ENCODE peak calls at places on chromosomes 3 and 15, in four cellular contexts. U is Peyer's patch, V is mesothelial cell of epicardium, E is HFF-Myc. T is an unnamed sample.

GRCh38 chr3:52339612-52340011 is 23.5 kb downstream of the DNAH1 start:
- DNase-seq in U (no peak), V (no peak), E (peak), T (peak)

GRCh38 chr15:56916825-56917477 is 1.5 kb upstream of the TCF12 start:
- DNase-seq in U (no peak), V (no peak), E (no peak), T (no peak)

GRCh38 chr3:131883711-131884407 is 151.0 kb downstream of the CPNE4 start:
- DNase-seq in U (no peak), V (no peak), E (no peak), T (no peak)

GRCh38 chr3:195768831-195769303 is 42.9 kb downstream of the MUC4 start:
- DNase-seq in U (no peak), V (no peak), E (no peak), T (no peak)

GRCh38 chr3:140406655-140407054 is 271.2 kb upstream of the TRIM42 start:
- DNase-seq in U (no peak), V (no peak), E (no peak), T (no peak)

GRCh38 chr15:74179101-74179841 is 5.8 kb downstream of the ISLR start:
- DNase-seq in U (peak), V (no peak), E (no peak), T (peak)

GRCh38 chr3:170154569-170155143 is 26.9 kb downstream of the PHC3 start:
- DNase-seq in U (no peak), V (no peak), E (no peak), T (no peak)

GRCh38 chr15:68618339-68619302 is 39.8 kb downstream of the CORO2B start:
- DNase-seq in U (no peak), V (no peak), E (no peak), T (no peak)

GRCh38 chr15:42914728-42915497 is 5.7 kb downstream of the TTBK2 start:
- DNase-seq in U (no peak), V (no peak), E (no peak), T (no peak)

GRCh38 chr3:98574157-98574556 is 19.3 kb downstream of the CPOX start:
- DNase-seq in U (no peak), V (no peak), E (no peak), T (no peak)

GRCh38 chr3:172629470-172629869 is 81.4 kb downstream of the NCEH1 start:
- DNase-seq in U (no peak), V (no peak), E (no peak), T (no peak)

GRCh38 chr3:45010718-45011355 is 15.3 kb upstream of the CLEC3B start:
- DNase-seq in U (no peak), V (no peak), E (no peak), T (peak)

GRCh38 chr15:96336045-96336642 is 5.6 kb downstream of the NR2F2 start:
- DNase-seq in U (no peak), V (no peak), E (no peak), T (no peak)

DNA sequence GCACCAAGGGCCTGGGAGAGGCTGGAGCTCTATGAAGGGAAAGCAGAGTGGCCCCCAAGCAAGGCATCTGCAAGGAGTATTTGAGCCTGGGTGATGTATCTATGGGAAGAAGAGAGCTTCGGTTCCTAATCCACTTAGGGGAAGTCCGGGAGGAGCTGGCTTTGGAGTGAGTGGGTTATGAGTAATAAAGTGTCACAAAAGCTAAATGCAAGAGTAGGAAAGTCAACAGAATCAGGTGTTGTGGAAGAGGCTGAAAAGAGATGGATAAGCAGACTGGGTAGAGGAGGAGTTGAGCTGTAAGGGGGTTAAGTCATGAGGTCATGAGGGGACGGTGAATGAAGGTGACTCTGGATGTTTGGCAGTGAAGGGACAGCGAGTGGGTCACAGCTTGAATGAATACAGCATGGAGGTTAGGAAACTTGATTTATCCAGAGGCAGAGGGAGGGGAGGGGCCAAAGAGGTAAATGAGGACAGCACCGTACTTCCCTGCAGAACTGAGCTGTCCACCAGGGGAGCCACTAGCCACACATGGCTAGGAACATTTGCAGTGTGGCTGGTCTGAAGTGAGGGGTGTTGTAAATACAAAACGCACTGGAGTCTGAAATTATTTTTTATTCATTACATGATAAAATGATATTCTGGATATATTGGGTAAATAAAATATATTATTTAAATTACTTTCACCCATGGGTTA is 83.3 kb downstream of the ADCY5 start:
- DNase-seq in U (peak), V (no peak), E (no peak), T (no peak)
- TF ChIP-seq CTCF in U (peak), V (peak), E (peak), T (peak)

GRCh38 chr15:79933245-79933644 is 36.4 kb upstream of the MTHFS start:
- DNase-seq in U (no peak), V (no peak), E (no peak), T (no peak)
- TF ChIP-seq CTCF in U (no peak), V (no peak), E (no peak), T (no peak)

DNA sequence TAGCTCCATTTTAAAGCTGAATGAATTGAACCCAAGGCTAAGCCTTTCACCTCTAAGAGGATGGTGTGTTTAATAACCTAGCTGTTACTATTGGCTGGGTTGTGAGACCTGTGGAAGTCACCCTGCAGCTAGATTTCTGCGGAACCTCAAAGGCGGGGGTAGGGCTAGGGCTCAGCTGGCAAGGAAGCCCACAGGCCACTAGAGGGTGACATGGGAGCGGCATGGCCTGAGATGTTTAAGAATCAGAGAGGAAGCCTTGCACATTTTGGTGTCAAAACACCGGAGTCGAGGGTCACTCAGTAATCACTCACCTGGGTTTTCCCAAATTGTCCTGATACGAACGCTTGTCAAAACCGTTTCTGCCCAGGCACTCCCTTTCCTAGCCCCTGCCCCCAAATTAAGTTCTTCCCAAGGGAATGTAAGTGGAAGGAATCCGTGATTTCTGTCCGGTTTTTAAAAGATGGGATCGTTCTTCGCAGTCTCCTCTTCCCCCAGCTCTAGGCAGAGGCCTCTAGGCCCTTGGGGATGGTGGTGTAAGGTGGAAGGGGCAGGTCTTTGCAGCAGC is 3.8 kb upstream of the ACAD9 start:
- DNase-seq in U (no peak), V (no peak), E (no peak), T (no peak)
- TF ChIP-seq CTCF in U (peak), V (no peak), E (peak), T (peak)

GRCh38 chr3:43613980-43614379 is 7.8 kb downstream of the ANO10 start:
- DNase-seq in U (no peak), V (no peak), E (no peak), T (no peak)

GRCh38 chr3:43618142-43618541 is 3.7 kb downstream of the ANO10 start:
- DNase-seq in U (no peak), V (no peak), E (no peak), T (no peak)

GRCh38 chr3:43619593-43619992 is 2.2 kb downstream of the ANO10 start:
- DNase-seq in U (no peak), V (no peak), E (no peak), T (no peak)

GRCh38 chr3:43615133-43615532 is 6.7 kb downstream of the ANO10 start:
- DNase-seq in U (no peak), V (no peak), E (no peak), T (no peak)

DNA sequence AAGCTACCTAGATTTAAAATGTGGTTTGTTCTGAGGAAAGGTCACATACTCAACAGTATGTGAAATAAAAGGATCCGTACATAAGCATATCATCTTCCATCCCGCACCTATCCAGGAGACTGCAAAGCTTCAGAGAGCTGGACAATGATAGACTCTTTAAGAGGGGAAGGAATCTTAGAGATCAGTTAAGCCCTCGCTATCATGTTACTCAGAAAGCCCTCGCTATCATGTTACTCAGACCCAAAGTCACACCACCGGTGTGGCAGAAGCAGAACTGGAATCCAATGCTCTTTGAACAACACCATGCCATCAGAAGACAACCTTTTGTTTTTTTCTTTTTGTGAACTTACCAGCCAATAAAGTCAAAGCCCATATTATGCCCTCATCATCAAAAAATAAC is 5.8 kb downstream of the ANO10 start:
- DNase-seq in U (no peak), V (no peak), E (no peak), T (no peak)
- TF ChIP-seq CTCF in U (no peak), V (no peak), E (no peak), T (no peak)

DNA sequence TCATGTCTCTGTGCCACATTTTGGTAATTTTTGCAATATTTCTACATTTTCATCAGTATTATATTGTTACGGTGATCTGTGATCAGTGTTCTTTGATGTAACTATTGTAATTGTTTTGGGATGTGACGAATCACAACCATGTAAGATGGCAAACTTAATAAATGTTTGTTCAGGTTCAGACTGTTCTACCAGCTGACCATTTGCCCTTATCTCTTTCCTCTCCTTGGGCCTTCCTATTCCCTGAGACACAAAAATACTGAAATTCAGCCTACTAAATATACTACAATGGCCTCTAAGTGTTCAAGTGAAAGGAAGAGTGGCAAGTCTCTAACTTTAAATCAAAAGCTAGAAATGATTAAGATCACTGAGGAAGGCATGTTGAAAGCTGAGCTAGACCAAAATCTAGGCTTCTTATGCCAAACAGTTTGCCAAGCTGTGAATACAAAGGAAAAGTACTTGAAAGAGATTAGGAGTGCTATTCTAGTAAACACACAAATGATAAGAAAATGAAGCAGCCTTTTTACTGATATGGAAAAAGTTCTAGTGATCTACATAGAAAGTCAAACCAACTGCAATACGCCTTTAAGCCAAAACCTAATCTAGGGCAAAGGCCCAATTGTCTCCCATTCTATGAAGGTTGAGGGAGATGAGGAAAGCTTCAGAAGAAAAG is 952.8 kb downstream of the ROBO1 start:
- DNase-seq in U (no peak), V (no peak), E (no peak), T (no peak)
- TF ChIP-seq CTCF in U (no peak), V (no peak), E (no peak), T (no peak)

GRCh38 chr3:139281096-139281495 is 62.7 kb upstream of the MRPS22 start:
- DNase-seq in U (no peak), V (no peak), E (no peak), T (peak)
- TF ChIP-seq CTCF in U (no peak), V (no peak), E (no peak), T (no peak)

GRCh38 chr3:100891033-100891432 is 102.2 kb downstream of the ABI3BP start:
- DNase-seq in U (no peak), V (no peak), E (no peak), T (no peak)
- TF ChIP-seq CTCF in U (peak), V (no peak), E (no peak), T (peak)

GRCh38 chr3:270688-271087 is 74.1 kb downstream of the CHL1 start:
- DNase-seq in U (no peak), V (no peak), E (no peak), T (no peak)
- TF ChIP-seq CTCF in U (no peak), V (no peak), E (no peak), T (no peak)

GRCh38 chr3:40997711-40998519 is 201.4 kb upstream of the CTNNB1 start:
- DNase-seq in U (no peak), V (no peak), E (no peak), T (no peak)
- TF ChIP-seq CTCF in U (no peak), V (no peak), E (no peak), T (no peak)

T was measured in AG09319.